ENCODE peak calls at places on chromosomes 7 and 10, in nine cellular contexts. I is CD8-positive, alpha-beta T cell; E is GM13977; K is AG04450; R is tibial artery; Y is hepatocyte; W is PC-3; H is GM10248; J is thoracic aorta. P is an unnamed sample.

GRCh38 chr7:20749896-20750295 is 36.8 kb downstream of the SP8 start:
- DNase-seq in E (no peak), K (no peak), J (no peak), H (no peak), I (no peak), R (no peak), W (peak), Y (no peak), P (no peak)

GRCh38 chr10:30857803-30858202 is 173.9 kb downstream of the ZNF438 start:
- DNase-seq in W (no peak), E (no peak), K (no peak), R (peak), J (no peak), I (no peak), H (no peak), Y (peak), P (peak)

GRCh38 chr7:116340201-116340847 is 130.0 kb downstream of the TES start:
- DNase-seq in H (no peak), E (no peak), J (no peak), Y (no peak), I (no peak), W (peak), K (no peak), R (no peak), P (no peak)

GRCh38 chr7:35556532-35557471 is 138.1 kb downstream of the HERPUD2 start:
- DNase-seq in H (no peak), R (no peak), J (no peak), Y (peak), K (no peak), W (no peak), E (no peak), I (no peak), P (no peak)

GRCh38 chr7:155333346-155334234 is 35.9 kb downstream of the INSIG1 start:
- DNase-seq in Y (no peak), R (no peak), I (no peak), K (no peak), W (no peak), E (no peak), J (no peak), H (no peak), P (no peak)

GRCh38 chr7:95596183-95597135 is at the start of gene PDK4:
- DNase-seq in K (no peak), E (peak), H (no peak), Y (peak), R (peak), W (peak), J (peak), I (no peak), P (no peak)

GRCh38 chr7:617614-618538 is 98.2 kb upstream of the PDGFA start:
- DNase-seq in K (no peak), Y (peak), J (no peak), I (no peak), R (no peak), H (no peak), W (no peak), E (no peak), P (no peak)

GRCh38 chr10:98316661-98317060 is 48.7 kb upstream of the LOXL4 start:
- DNase-seq in Y (no peak), I (no peak), W (peak), R (no peak), H (no peak), J (no peak), K (no peak), E (no peak), P (no peak)

GRCh38 chr10:128086003-128086863 is 40.0 kb downstream of the MKI67 start:
- DNase-seq in K (no peak), H (no peak), W (peak), J (no peak), I (no peak), E (no peak), Y (no peak), R (peak), P (no peak)

GRCh38 chr7:135831451-135832220 is 83.0 kb upstream of the FAM180A start:
- DNase-seq in I (no peak), J (no peak), K (no peak), H (no peak), Y (no peak), R (no peak), E (no peak), W (no peak), P (no peak)

GRCh38 chr7:15507235-15507634 is 54.6 kb downstream of the AGMO start:
- DNase-seq in I (no peak), R (no peak), W (no peak), H (no peak), E (no peak), Y (no peak), J (no peak), K (no peak), P (no peak)

GRCh38 chr10:70368774-70369482 is 13.5 kb downstream of the LRRC20 start:
- DNase-seq in J (no peak), Y (no peak), H (no peak), I (no peak), W (no peak), E (no peak), K (no peak), R (peak), P (no peak)

GRCh38 chr7:69883399-69883821 is 285.1 kb downstream of the AUTS2 start:
- DNase-seq in R (no peak), J (no peak), I (no peak), K (no peak), Y (no peak), E (no peak), H (no peak), W (no peak), P (no peak)

GRCh38 chr7:28697898-28698563 is 260.1 kb downstream of the TRIL start:
- DNase-seq in Y (no peak), R (no peak), W (no peak), K (no peak), J (no peak), E (no peak), H (no peak), I (no peak), P (no peak)

GRCh38 chr7:5296015-5296621 is 13.4 kb downstream of the SLC29A4 start:
- DNase-seq in J (no peak), E (no peak), Y (no peak), R (no peak), H (no peak), W (no peak), K (no peak), I (no peak), P (no peak)

DNA sequence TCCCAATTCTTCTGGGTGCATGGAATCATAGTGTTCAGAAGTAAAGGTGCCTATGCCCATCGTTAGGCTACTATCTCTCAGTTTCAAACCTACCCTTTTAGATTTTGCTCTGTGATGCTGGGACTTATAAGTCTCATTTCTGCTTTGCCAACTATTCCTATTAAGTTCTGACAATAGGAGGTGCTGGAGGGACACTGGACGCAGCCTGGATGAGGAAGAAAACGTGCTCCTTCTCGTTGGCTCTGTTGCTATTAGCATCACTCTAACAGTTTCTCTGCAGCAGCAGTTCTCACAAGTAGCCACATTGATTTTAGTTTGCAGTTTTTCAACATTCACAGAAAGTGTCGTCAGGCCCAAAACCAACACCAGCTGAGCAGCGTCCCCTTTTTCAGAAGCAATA is 72.4 kb downstream of the ABCC2 start:
- DNase-seq in H (no peak), J (no peak), K (peak), W (peak), E (no peak), I (no peak), R (no peak), Y (peak), P (peak)
- TF ChIP-seq CTCF in H (no peak), J (no peak), K (peak), W (peak), E (no peak), I (no peak), R (peak), Y (peak), P (peak)

GRCh38 chr10:103545366-103545765 is 51.9 kb downstream of the NEURL1 start:
- DNase-seq in W (no peak), H (peak), J (no peak), R (no peak), I (no peak), E (peak), K (no peak), Y (peak), P (no peak)

GRCh38 chr10:103540722-103541121 is 47.2 kb downstream of the NEURL1 start:
- DNase-seq in J (no peak), R (peak), E (no peak), W (no peak), I (no peak), H (no peak), K (no peak), Y (no peak), P (no peak)

GRCh38 chr10:103543617-103544525 is 50.4 kb downstream of the NEURL1 start:
- DNase-seq in I (no peak), K (no peak), Y (no peak), W (no peak), J (no peak), H (peak), E (peak), R (peak), P (no peak)

GRCh38 chr10:103544657-103545310 is 51.3 kb downstream of the NEURL1 start:
- DNase-seq in Y (no peak), R (peak), K (no peak), W (no peak), H (no peak), I (no peak), E (no peak), J (no peak), P (no peak)

DNA sequence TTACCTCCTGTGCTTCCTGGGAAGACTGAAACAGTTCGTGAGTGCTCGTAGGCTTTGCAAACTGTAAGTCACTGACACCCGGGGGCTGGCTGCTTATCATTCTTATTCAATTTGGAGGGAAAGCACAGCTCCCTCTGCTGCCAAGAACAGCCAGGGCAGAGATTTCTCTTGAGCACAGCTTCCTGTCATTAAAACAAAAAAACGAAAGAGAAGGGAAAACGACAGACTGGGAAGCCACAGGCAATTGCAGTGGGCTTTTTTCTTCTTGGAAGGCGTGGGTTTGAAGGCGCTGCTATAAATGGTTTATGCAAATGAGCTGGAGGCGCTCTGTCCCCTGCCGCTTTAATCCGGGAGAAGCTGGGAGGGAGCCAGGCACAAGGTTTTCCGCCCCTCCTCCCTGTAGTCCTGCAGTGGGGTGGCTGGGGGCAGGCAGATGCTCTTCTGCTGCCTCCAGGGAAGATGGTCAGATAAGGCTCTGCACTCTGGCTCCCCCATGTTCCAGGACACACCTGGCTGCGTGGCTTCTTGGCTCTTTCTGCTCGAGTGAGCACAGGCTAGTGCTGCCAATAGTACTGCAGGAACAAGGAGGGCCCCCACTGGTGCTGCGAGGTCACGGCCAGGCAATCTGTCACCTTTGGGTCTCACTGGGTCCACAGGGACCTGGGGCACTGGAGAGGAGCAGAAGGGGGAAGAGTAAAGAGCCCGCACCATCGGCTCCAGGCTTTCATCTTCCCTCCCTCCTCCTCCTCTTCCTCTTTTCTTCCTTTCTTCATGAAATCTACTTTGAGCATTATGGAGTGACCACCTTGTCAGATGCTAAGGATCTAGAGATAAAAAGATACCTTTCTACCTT is 49.5 kb downstream of the NEURL1 start:
- DNase-seq in I (no peak), H (peak), R (peak), J (no peak), E (peak), W (peak), Y (peak), K (no peak), P (no peak)
- TF ChIP-seq CTCF in I (peak), H (peak), R (no peak), J (no peak), E (peak), W (peak), Y (peak), K (peak), P (peak)

DNA sequence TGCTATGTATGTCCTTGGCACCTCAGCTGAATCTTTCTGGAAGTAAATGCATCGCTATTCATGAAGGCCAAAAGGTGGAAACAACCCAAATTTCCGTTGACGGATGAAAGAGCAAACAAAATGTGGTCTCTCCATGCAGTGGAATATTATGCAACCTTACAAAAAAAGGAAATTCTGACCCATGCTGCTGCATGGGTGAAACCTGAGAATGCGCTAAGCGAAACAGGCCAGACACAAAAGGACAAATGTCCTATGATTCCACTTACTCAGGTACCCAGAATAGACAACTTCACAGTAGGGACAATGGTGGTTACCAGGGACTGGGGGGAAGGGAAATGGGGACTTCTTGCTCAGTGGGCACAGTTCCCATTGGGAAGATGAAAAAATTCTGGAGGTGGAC is 158.8 kb downstream of the CAMK1D start:
- DNase-seq in Y (no peak), J (no peak), W (no peak), R (no peak), I (no peak), E (no peak), H (no peak), K (no peak), P (no peak)
- TF ChIP-seq CTCF in Y (no peak), J (no peak), W (no peak), R (no peak), I (no peak), E (no peak), H (no peak), K (no peak), P (no peak)

GRCh38 chr7:146175716-146176115 is 59.1 kb downstream of the CNTNAP2 start:
- DNase-seq in J (no peak), I (no peak), E (no peak), W (peak), R (no peak), Y (no peak), H (no peak), K (no peak), P (no peak)
- TF ChIP-seq CTCF in J (no peak), I (no peak), E (no peak), W (no peak), R (no peak), Y (peak), H (no peak), K (no peak), P (peak)